ENCODE peak calls at places on chromosome 4, in four cellular contexts. O is T-helper 2 cell, A is H4, Z is T-cell. K is an unnamed sample.
A peak's percentile ranks its signal among the peaks of the same experiment; 100 is the strongest.

GRCh38 chr4:87853108-87853507 is 20.3 kb downstream of the MEPE start:
- DNase-seq in O (no peak), A (peak; percentile 30), Z (no peak), K (peak; percentile 75)

GRCh38 chr4:140756292-140757219 is at the start of gene TBC1D9:
- DNase-seq in O (no peak), A (peak; percentile 93), Z (no peak), K (peak; percentile 68)

GRCh38 chr4:73729534-73730165 is 10.7 kb upstream of the CXCL8 start:
- DNase-seq in O (no peak), A (peak; percentile 74), Z (no peak), K (peak; percentile 86)

GRCh38 chr4:118270492-118270891 is 82.3 kb downstream of the PRSS12 start:
- DNase-seq in O (no peak), A (peak; percentile 36), Z (no peak), K (peak; percentile 72)

GRCh38 chr4:2186133-2186864 is 55.6 kb downstream of the HAUS3 start:
- DNase-seq in O (no peak), A (no peak), Z (no peak), K (peak; percentile 7)

GRCh38 chr4:145098675-145099037 is 545 bp downstream of the ABCE1 start:
- DNase-seq in O (no peak), A (peak; percentile 24), Z (peak; percentile 5), K (peak; percentile 64)

GRCh38 chr4:3243066-3243775 is 5.7 kb upstream of the MSANTD1 start:
- DNase-seq in O (no peak), A (no peak), Z (no peak), K (no peak)

GRCh38 chr4:184163813-184164212 is 53.9 kb downstream of the ENPP6 start:
- DNase-seq in O (no peak), A (peak; percentile 30), Z (no peak), K (peak; percentile 23)

GRCh38 chr4:121308828-121309227 is 72.0 kb downstream of the QRFPR start:
- DNase-seq in O (no peak), A (no peak), Z (no peak), K (no peak)